ENCODE peak calls at places on chromosome 2, in six cellular contexts. A is WERI-Rb-1; L is colonic mucosa; P is tibial artery; M is CD4-positive, alpha-beta T cell; Q is left ventricle myocardium inferior. N is an unnamed sample. For H3K27me3, the result is how much of the 10 kb centered on the place peaks cover.

GRCh38 chr2:186757009-186757408 is 63.1 kb downstream of the FAM171B start:
- DNase-seq in A (no peak), L (no peak), P (no peak), M (no peak), Q (no peak), N (no peak)

GRCh38 chr2:58913082-58913726 is 672.1 kb upstream of the FANCL start:
- DNase-seq in A (no peak), L (no peak), P (no peak), M (no peak), Q (no peak), N (no peak)

GRCh38 chr2:120691410-120691809 is 44.3 kb upstream of the GLI2 start:
- DNase-seq in A (no peak), L (no peak), P (no peak), M (no peak), Q (no peak), N (no peak)

GRCh38 chr2:152594022-152594712 is 123.1 kb downstream of the PRPF40A start:
- DNase-seq in A (no peak), L (peak), P (peak), M (no peak), Q (no peak), N (peak)

GRCh38 chr2:119674711-119675500 is 4.1 kb upstream of the TMEM177 start:
- DNase-seq in A (no peak), L (peak), P (peak), M (no peak), Q (no peak), N (no peak)

GRCh38 chr2:179340678-179341077 is 76.0 kb upstream of the SESTD1 start:
- DNase-seq in A (no peak), L (no peak), P (no peak), M (no peak), Q (no peak), N (no peak)

GRCh38 chr2:102204638-102205037 is 17.8 kb downstream of the IL1RL2 start:
- DNase-seq in A (no peak), L (no peak), P (no peak), M (no peak), Q (no peak), N (no peak)

GRCh38 chr2:126655500-126656310 is at the start of gene GYPC:
- DNase-seq in A (no peak), L (peak), P (peak), M (no peak), Q (peak), N (peak)

GRCh38 chr2:43138441-43138840 is 88.0 kb downstream of the ZFP36L2 start:
- DNase-seq in A (no peak), L (no peak), P (peak), M (no peak), Q (no peak), N (no peak)

GRCh38 chr2:28021898-28022297 is 131.4 kb downstream of the BABAM2 start:
- DNase-seq in A (no peak), L (no peak), P (no peak), M (no peak), Q (no peak), N (no peak)

GRCh38 chr2:71690231-71690834 is 237.0 kb downstream of the DYSF start:
- DNase-seq in A (no peak), L (no peak), P (peak), M (no peak), Q (no peak), N (no peak)

GRCh38 chr2:36697424-36698066 is 1.0 kb downstream of the VIT start:
- DNase-seq in A (no peak), L (no peak), P (no peak), M (no peak), Q (no peak), N (no peak)

GRCh38 chr2:190111166-190111565 is 48.6 kb upstream of the MSTN start:
- DNase-seq in A (no peak), L (no peak), P (no peak), M (no peak), Q (no peak), N (no peak)

GRCh38 chr2:205954707-205955106 is 131.3 kb downstream of the INO80D start:
- DNase-seq in A (no peak), L (no peak), P (peak), M (no peak), Q (no peak), N (no peak)

GRCh38 chr2:71784734-71785549 is 331.6 kb downstream of the DYSF start:
- DNase-seq in A (no peak), L (peak), P (peak), M (no peak), Q (no peak), N (no peak)

GRCh38 chr2:227793148-227793722 is 20.4 kb upstream of the CCL20 start:
- DNase-seq in A (no peak), L (no peak), P (no peak), M (no peak), Q (no peak), N (no peak)

GRCh38 chr2:110125292-110125691 is 9.7 kb upstream of the MALL start:
- DNase-seq in A (no peak), L (no peak), P (no peak), M (no peak), Q (no peak), N (no peak)

GRCh38 chr2:232485333-232485756 is 2.3 kb downstream of the ECEL1 start:
- DNase-seq in A (peak), L (no peak), P (no peak), M (no peak), Q (no peak), N (no peak)
- H3K27me3 ChIP-seq in A (under half), L (under half), P (half or more), M (under half), Q (half or more), N (under half)

DNA sequence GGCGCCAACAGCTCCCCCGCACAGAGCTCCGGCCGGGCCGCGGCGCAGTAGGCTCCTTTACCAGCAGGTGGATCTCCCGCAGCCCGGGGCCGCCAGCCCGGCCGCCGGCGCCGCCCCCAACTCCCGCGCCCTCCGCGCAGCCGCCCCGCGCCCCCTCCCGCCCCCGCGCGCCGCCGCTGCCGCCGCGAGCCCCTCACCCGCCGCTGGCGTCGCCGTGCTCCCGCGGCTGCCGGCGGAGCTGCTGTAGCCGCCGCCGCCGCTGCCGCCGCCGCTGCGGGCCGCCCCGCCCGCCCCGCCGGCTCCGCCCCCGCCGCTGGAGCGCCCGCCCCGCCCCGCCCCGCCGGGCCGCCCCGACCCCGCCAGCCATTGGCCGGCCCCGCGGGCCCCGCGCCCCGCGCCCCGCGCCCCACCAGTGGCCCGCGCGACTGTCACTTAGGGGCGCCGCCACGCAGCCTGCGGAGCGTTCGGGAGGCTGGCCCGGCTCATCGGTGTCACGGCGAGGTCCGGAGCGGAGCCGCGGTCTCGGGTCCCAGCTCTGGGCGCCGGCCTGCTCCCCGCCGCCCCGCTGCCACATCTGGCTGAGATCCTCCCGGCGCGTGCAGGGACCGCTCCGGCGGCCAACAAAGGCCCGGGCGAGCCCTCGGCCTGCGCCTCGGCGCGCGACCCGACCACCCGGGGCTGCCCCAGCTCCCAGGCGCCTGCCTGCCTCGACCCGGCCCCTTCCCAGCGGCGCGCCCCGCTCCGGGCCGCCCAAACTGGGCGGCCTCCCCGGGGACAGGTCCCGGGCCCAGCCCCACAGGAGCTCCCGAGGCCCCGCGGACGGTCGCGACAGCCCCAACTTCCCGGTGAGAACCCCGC is at the start of gene MGAT4A:
- DNase-seq in A (peak), L (peak), P (peak), M (peak), Q (peak), N (peak)
- TF ChIP-seq CTCF in A (peak), L (no peak), P (no peak), M (no peak), Q (peak), N (no peak)

DNA sequence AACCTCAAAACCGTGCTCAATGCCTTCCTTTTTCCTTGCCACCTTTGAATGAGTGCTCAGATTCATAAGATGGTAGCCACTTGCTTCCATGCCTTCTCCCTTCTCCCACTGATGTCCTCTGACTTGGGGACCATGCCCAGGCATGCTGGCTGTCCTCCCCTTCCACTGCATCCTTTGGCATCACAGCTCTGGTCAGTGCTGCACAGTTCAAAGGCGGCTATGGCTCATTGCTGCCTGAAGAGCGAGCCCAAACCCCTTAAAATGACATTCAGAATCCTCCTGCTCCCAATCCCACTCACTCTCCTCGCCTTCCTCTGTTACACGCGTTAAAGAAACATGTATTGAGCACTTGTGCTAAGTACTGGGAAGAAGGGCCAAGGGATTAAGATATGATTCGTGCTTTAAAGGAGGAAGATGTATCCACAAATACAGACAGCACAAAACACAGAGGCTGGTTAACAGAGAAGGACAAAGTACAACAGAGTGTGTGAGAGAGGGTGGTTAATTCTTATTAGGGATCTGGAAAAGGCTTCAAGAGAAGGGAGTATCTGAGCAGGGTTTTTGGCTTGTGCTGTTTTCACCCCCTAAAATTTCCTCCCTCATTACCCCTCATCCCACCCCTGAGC is 81.8 kb downstream of the CERKL start:
- DNase-seq in A (peak), L (no peak), P (no peak), M (no peak), Q (no peak), N (no peak)
- H3K27me3 ChIP-seq in A (under half), L (under half), P (under half), M (under half), Q (under half), N (under half)

DNA sequence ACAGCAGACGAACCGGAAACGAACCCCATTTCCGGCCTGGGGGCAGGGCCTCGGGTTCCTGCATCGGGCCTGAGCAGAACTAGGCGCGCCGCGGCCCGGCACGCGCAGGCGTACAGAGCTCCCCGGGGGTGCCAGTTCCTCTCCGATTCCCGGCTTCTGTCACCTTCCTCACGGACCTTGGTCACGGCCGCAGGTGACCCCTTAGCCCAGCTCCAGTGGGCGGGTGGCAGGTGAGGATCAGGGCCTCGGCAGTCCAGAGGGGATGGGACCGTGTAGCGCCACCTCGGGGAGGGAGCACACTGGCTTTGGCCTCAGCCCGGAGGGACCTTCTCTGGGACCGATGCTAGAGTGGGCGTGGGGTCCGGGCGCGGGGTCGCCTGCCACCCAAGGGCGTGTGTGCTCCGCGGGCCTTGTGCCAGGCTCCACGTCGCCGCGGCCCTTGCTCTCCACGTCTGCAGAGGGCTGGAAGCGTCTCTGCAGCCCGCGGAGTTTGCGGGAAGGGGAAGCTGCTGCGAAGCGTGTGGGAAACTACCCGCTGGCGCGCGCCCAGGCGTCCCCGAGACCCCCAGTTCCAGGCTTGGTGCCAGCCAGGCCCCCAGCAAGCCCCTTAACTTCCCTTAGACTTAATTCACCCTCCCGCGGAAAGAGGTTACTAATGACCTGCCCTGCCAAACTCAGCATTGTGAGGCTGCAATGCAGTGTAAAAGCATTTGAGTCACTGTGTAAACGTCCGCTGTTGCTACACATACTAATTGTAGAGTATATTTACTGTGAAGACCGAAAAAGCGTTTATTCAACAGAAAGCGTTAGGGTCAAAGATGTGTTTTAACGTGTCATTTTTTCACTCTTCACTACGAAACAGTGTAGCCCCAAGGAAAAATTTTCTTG is at the start of gene TRAPPC12:
- DNase-seq in A (peak), L (peak), P (peak), M (peak), Q (peak), N (peak)
- TF ChIP-seq CTCF in A (peak), L (peak), P (no peak), M (peak), Q (peak), N (peak)

GRCh38 chr2:217911283-217911965 is 91.4 kb downstream of the TNS1 start:
- DNase-seq in A (no peak), L (no peak), P (no peak), M (no peak), Q (no peak), N (no peak)

GRCh38 chr2:217910875-217911212 is 92.0 kb downstream of the TNS1 start:
- DNase-seq in A (no peak), L (no peak), P (no peak), M (no peak), Q (no peak), N (no peak)

GRCh38 chr2:217913415-217913814 is 89.4 kb downstream of the TNS1 start:
- DNase-seq in A (no peak), L (no peak), P (no peak), M (no peak), Q (no peak), N (no peak)

GRCh38 chr2:217914078-217914477 is 88.7 kb downstream of the TNS1 start:
- DNase-seq in A (no peak), L (no peak), P (no peak), M (no peak), Q (no peak), N (no peak)

GRCh38 chr2:217912030-217913024 is 90.5 kb downstream of the TNS1 start:
- DNase-seq in A (no peak), L (no peak), P (no peak), M (no peak), Q (no peak), N (no peak)
- H3K27me3 ChIP-seq in A (under half), L (under half), P (under half), M (under half), Q (under half), N (under half)

GRCh38 chr2:24623535-24623934 is 132.5 kb downstream of the NCOA1 start:
- DNase-seq in A (no peak), L (no peak), P (no peak), M (no peak), Q (no peak), N (no peak)
- TF ChIP-seq CTCF in A (no peak), L (no peak), P (no peak), M (no peak), Q (no peak), N (no peak)

DNA sequence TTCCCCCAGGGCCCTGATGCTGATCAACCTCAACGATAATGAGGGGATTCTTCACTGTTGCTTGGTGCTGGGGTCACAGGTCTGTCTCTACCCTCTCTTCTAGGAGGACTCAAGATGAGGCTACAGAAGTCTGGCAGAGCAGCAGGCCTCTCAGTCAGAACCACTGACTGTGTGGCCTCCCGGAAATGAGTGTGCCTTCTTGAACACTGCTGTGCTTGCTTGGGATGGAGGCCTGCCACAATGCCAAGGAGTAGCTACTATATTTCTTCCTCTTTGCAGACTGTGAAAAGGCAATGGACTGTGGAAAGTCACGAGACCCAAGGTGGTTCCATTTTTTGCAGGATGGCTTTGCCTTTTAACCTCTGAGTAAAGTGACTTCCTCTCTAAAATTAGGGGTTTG is 5.8 kb upstream of the HOXD1 start:
- DNase-seq in A (no peak), L (no peak), P (no peak), M (no peak), Q (no peak), N (no peak)
- H3K27me3 ChIP-seq in A (half or more), L (under half), P (under half), M (half or more), Q (half or more), N (under half)

GRCh38 chr2:26769501-26769850 is 5.4 kb downstream of the SLC35F6 start:
- DNase-seq in A (no peak), L (no peak), P (no peak), M (no peak), Q (no peak), N (no peak)

GRCh38 chr2:26768759-26769500 is 4.8 kb downstream of the SLC35F6 start:
- DNase-seq in A (no peak), L (peak), P (peak), M (no peak), Q (peak), N (no peak)

GRCh38 chr2:26772064-26773001 is 8.2 kb downstream of the SLC35F6 start:
- DNase-seq in A (peak), L (peak), P (peak), M (no peak), Q (peak), N (no peak)

GRCh38 chr2:26767894-26768487 is 3.9 kb downstream of the SLC35F6 start:
- DNase-seq in A (no peak), L (no peak), P (no peak), M (no peak), Q (no peak), N (no peak)

DNA sequence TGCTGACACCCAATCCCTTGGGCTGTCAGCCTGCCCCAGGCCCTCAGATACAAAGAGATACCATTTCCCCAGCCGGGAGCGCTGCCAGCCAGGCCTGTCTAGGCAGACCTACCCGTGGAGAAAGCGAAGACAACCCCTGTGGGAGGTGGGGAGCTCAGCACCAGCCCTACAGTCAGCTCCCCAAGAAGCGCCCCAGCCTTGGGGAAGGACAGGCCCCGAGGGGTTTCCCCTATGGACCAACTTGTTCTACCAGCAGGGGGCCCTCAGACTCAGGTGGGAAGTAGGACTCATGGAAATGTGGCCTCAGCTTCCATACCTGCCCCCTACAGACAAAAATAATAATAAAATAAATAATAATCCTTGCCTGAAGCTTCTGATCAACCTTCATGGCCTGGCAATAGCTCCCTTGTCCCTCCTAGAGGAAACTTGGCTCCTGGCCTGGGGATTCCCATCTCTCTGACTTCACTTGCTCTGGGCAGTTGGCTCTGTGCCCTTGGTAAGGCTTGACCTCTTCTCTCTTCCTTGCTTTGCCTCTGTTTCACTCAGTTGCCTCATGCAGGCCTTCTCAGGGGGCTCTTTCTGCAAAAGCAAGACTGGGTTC is 7.0 kb downstream of the SLC35F6 start:
- DNase-seq in A (peak), L (peak), P (peak), M (no peak), Q (peak), N (no peak)
- TF ChIP-seq CTCF in A (peak), L (no peak), P (no peak), M (peak), Q (peak), N (peak)